ENCODE peak calls at places on chromosomes 13 and 19, in nine cellular contexts. S, E, D, J, W, M, X, F and G are unnamed samples.

GRCh38 chr19:12828494-12828893 is 5.9 kb downstream of the RTBDN start:
- DNase-seq in X (peak), W (peak), S (no peak), D (no peak), M (no peak), F (peak), E (no peak), J (no peak), G (peak)

GRCh38 chr13:85287528-85287927 is 511.7 kb downstream of the SLITRK6 start:
- DNase-seq in E (no peak), F (no peak), D (no peak), M (no peak), S (no peak), W (no peak), J (no peak), X (no peak), G (no peak)

GRCh38 chr19:18708452-18709231 is 25.2 kb downstream of the CRTC1 start:
- DNase-seq in J (no peak), W (no peak), E (no peak), D (peak), M (no peak), S (no peak), F (no peak), X (no peak), G (no peak)

GRCh38 chr13:26249551-26249950 is 4.4 kb upstream of the CDK8 start:
- DNase-seq in X (no peak), W (no peak), J (no peak), D (no peak), F (no peak), E (no peak), M (no peak), S (no peak), G (no peak)

GRCh38 chr19:31461814-31462539 is 112.7 kb upstream of the TSHZ3 start:
- DNase-seq in J (peak), D (no peak), F (no peak), S (peak), X (peak), M (no peak), W (no peak), E (peak), G (no peak)

GRCh38 chr19:35551091-35551810 is 5.8 kb downstream of the TMEM147 start:
- DNase-seq in X (no peak), J (no peak), D (no peak), M (no peak), S (no peak), E (no peak), F (no peak), W (no peak), G (no peak)

GRCh38 chr19:12784871-12785430 is 6.3 kb upstream of the JUNB start:
- DNase-seq in W (no peak), D (no peak), F (no peak), S (no peak), M (no peak), E (no peak), X (no peak), J (peak), G (no peak)

GRCh38 chr19:33365676-33366075 is 7.8 kb upstream of the CEBPG start:
- DNase-seq in J (no peak), W (no peak), D (no peak), X (no peak), M (no peak), S (no peak), F (no peak), E (no peak), G (no peak)

GRCh38 chr19:4639531-4640246 is 373 bp downstream of the TNFAIP8L1 start:
- DNase-seq in M (no peak), F (no peak), X (no peak), E (no peak), D (peak), W (no peak), S (no peak), J (no peak), G (peak)

GRCh38 chr19:40663712-40664692 is 26.4 kb downstream of the NUMBL start:
- DNase-seq in J (no peak), F (no peak), W (no peak), S (no peak), E (peak), M (no peak), X (no peak), D (no peak), G (no peak)

GRCh38 chr19:5022066-5022860 is 53.4 kb downstream of the KDM4B start:
- DNase-seq in M (no peak), F (no peak), S (no peak), J (no peak), X (no peak), D (peak), W (no peak), E (no peak), G (no peak)

GRCh38 chr13:107545946-107546502 is 669.3 kb downstream of the LIG4 start:
- DNase-seq in X (no peak), E (no peak), J (no peak), M (no peak), D (no peak), F (no peak), W (no peak), S (no peak), G (no peak)

GRCh38 chr19:55393362-55393761 is 7.6 kb downstream of the RPL28 start:
- DNase-seq in F (no peak), X (no peak), S (no peak), E (no peak), W (no peak), M (no peak), J (no peak), D (no peak), G (no peak)

GRCh38 chr13:71644579-71644978 is 222.4 kb downstream of the DACH1 start:
- DNase-seq in W (no peak), J (no peak), M (no peak), F (no peak), S (no peak), E (no peak), D (no peak), X (no peak), G (no peak)

GRCh38 chr13:48660356-48661076 is 6.8 kb downstream of the CYSLTR2 start:
- DNase-seq in D (no peak), E (no peak), F (no peak), M (no peak), X (no peak), W (no peak), S (no peak), J (no peak), G (no peak)

GRCh38 chr19:2986951-2987491 is 9.7 kb downstream of the TLE6 start:
- DNase-seq in J (no peak), M (no peak), S (no peak), E (no peak), X (peak), F (peak), D (no peak), W (peak), G (peak)

GRCh38 chr19:38695319-38695683 is 47.9 kb downstream of the ACTN4 start:
- DNase-seq in W (no peak), S (no peak), D (no peak), M (no peak), F (no peak), X (no peak), E (no peak), J (no peak), G (no peak)

DNA sequence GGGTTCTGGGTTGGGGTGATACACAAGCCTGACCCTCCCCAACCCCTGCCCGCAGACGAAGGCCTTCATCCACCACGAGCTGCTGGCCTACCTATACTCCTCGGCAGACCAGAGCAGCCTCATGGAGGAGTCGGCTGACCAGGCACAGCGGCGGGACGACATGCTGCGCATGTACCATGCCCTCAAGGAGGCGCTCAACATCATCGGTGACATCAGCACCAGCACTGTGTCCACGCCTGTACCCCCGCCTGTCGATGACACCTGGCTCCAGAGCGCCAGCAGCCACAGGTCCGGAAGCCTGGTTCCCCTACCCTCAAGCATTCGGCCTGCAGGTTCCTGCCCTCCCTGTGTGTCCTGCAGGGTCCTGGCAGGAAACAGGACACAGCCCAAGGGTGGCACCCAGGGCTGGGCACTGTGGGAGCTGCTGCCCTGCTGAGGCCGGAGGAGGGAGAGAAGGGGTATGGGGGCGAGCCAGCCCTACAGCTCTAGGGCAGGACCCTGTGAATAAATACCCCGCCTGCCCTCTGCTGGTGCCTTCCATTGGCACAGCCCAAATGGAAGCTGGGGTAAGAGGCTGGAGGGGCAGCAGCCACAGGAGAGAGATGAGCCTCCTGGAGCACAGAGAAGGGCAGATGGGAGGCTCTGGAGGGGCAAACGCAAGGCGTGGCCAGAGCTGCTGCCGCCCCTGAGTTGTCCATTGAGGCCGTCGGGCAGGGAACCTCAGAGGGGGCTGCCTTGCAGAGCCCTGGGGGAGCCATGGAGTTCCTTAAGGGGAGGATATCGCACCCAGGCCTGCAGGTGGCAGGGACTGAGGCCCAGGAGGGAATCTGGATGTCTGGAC is 6.8 kb downstream of the TMED1 start:
- DNase-seq in J (no peak), E (no peak), X (peak), D (peak), W (peak), S (no peak), F (no peak), M (no peak), G (no peak)
- TF ChIP-seq CTCF in J (peak), E (no peak), X (peak), D (no peak), W (peak), S (peak), F (no peak), M (no peak), G (no peak)

GRCh38 chr13:36475468-36475867 is 43.2 kb downstream of the CCNA1 start:
- DNase-seq in W (peak), D (no peak), F (no peak), E (no peak), J (peak), M (no peak), S (no peak), X (peak), G (no peak)
- TF ChIP-seq CTCF in W (peak), D (no peak), F (no peak), E (peak), J (peak), M (no peak), S (no peak), X (peak), G (no peak)

DNA sequence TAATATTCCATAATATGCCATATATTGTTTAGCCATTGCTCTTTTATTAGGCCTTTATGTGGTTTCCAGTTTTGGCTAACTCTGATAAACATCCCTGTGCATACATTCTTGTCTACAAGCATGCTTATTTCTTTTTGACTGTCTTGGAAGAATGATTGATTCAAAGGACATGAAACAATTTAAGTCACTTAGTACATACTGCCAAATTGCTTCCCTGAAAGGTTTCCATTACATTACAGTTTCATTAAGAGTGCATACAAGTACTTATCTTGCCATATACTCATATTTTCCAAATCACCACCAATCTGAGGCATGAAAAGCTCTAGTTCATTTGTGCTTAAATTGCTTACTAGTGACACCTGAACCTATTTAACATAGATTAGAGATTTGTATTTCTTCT is 113.9 kb downstream of the OXGR1 start:
- DNase-seq in S (no peak), J (no peak), W (no peak), X (no peak), F (no peak), E (no peak), M (no peak), D (no peak), G (no peak)
- TF ChIP-seq CTCF in S (no peak), J (no peak), W (no peak), X (no peak), F (no peak), E (no peak), M (no peak), D (no peak), G (no peak)

DNA sequence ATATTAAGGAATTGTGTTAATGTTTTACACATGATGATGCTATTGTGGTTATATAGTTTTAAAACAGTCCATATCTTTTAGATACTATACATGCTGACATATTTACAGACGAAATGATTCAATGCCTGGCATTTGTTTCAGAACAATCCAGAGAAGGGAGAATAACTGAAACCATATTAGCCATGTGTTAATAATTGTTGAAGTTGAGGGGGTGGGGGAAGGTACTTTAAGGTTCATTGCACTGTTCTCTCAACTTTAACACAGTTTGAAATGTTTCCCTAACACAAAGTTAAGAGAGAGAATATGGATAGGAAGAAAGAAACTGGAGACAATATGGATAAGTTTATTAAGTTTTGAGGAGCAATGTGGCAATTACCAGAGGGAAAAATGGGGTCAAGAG is 5.8 kb downstream of the CRYL1 start:
- DNase-seq in W (no peak), M (no peak), E (no peak), D (no peak), X (no peak), F (no peak), J (no peak), S (no peak), G (no peak)
- TF ChIP-seq CTCF in W (no peak), M (no peak), E (no peak), D (no peak), X (no peak), F (no peak), J (no peak), S (no peak), G (no peak)

GRCh38 chr19:940591-941291 is 14.9 kb downstream of the ARID3A start:
- DNase-seq in W (no peak), E (peak), D (peak), X (no peak), M (peak), J (peak), F (no peak), S (no peak), G (no peak)
- TF ChIP-seq CTCF in W (no peak), E (no peak), D (no peak), X (no peak), M (no peak), J (no peak), F (no peak), S (no peak), G (no peak)